ENCODE peak calls at places on chromosome 1, in eight cellular contexts. One of them, this sample, is unnamed.

GRCh38 chr1:6557597-6557996 is 2.5 kb downstream of the TAS1R1 start:
- DNase-seq in brain microvascular endothelial cell: no peak
- DNase-seq in IMR-90: no peak
- DNase-seq in HFF-Myc: no peak
- DNase-seq in colonic mucosa: no peak
- DNase-seq in endothelial cell of umbilical vein: no peak
- DNase-seq in neural crest cell: no peak
- DNase-seq in uterus: no peak
- DNase-seq in this sample: no peak

GRCh38 chr1:37946703-37947360 is at the start of gene INPP5B:
- DNase-seq in neural crest cell: peak; percentile 74
- DNase-seq in IMR-90: peak; percentile 87
- DNase-seq in uterus: peak; percentile 83
- DNase-seq in colonic mucosa: peak; percentile 94
- DNase-seq in endothelial cell of umbilical vein: peak; percentile 83
- DNase-seq in brain microvascular endothelial cell: peak; percentile 90
- DNase-seq in HFF-Myc: peak; percentile 60
- DNase-seq in this sample: peak; percentile 93

GRCh38 chr1:53110370-53111072 is 31.9 kb downstream of the SLC1A7 start:
- DNase-seq in IMR-90: peak; percentile 66
- DNase-seq in brain microvascular endothelial cell: no peak
- DNase-seq in HFF-Myc: peak; percentile 55
- DNase-seq in endothelial cell of umbilical vein: no peak
- DNase-seq in colonic mucosa: no peak
- DNase-seq in uterus: peak; percentile 57
- DNase-seq in neural crest cell: no peak
- DNase-seq in this sample: no peak

GRCh38 chr1:15070145-15070748 is 83.3 kb upstream of the TMEM51 start:
- DNase-seq in HFF-Myc: no peak
- DNase-seq in uterus: no peak
- DNase-seq in neural crest cell: no peak
- DNase-seq in colonic mucosa: no peak
- DNase-seq in IMR-90: no peak
- DNase-seq in brain microvascular endothelial cell: no peak
- DNase-seq in endothelial cell of umbilical vein: no peak
- DNase-seq in this sample: no peak

GRCh38 chr1:64242895-64243756 is 39.7 kb downstream of the UBE2U start:
- DNase-seq in neural crest cell: no peak
- DNase-seq in endothelial cell of umbilical vein: peak; percentile 46
- DNase-seq in HFF-Myc: peak; percentile 33
- DNase-seq in colonic mucosa: no peak
- DNase-seq in uterus: no peak
- DNase-seq in IMR-90: peak; percentile 58
- DNase-seq in brain microvascular endothelial cell: peak; percentile 32
- DNase-seq in this sample: peak; percentile 70

GRCh38 chr1:219020386-219020785 is 153.3 kb upstream of the LYPLAL1 start:
- DNase-seq in IMR-90: no peak
- DNase-seq in HFF-Myc: no peak
- DNase-seq in uterus: no peak
- DNase-seq in neural crest cell: no peak
- DNase-seq in endothelial cell of umbilical vein: peak; percentile 52
- DNase-seq in colonic mucosa: no peak
- DNase-seq in brain microvascular endothelial cell: no peak
- DNase-seq in this sample: peak; percentile 16

GRCh38 chr1:234676103-234676594 is 66.2 kb upstream of the IRF2BP2 start:
- DNase-seq in IMR-90: peak; percentile 74
- DNase-seq in brain microvascular endothelial cell: peak; percentile 75
- DNase-seq in endothelial cell of umbilical vein: peak; percentile 82
- DNase-seq in HFF-Myc: no peak
- DNase-seq in uterus: peak; percentile 84
- DNase-seq in colonic mucosa: peak; percentile 86
- DNase-seq in neural crest cell: peak; percentile 68
- DNase-seq in this sample: peak; percentile 83

GRCh38 chr1:179175011-179175934 is 54.2 kb downstream of the ABL2 start:
- DNase-seq in uterus: no peak
- DNase-seq in IMR-90: peak; percentile 55
- DNase-seq in colonic mucosa: no peak
- DNase-seq in neural crest cell: peak; percentile 5
- DNase-seq in HFF-Myc: no peak
- DNase-seq in brain microvascular endothelial cell: peak; percentile 43
- DNase-seq in endothelial cell of umbilical vein: no peak
- DNase-seq in this sample: peak; percentile 57

GRCh38 chr1:230825061-230825803 is 43.1 kb downstream of the C1orf198 start:
- DNase-seq in endothelial cell of umbilical vein: peak; percentile 49
- DNase-seq in neural crest cell: no peak
- DNase-seq in IMR-90: peak; percentile 86
- DNase-seq in brain microvascular endothelial cell: peak; percentile 57
- DNase-seq in uterus: no peak
- DNase-seq in HFF-Myc: no peak
- DNase-seq in colonic mucosa: no peak
- DNase-seq in this sample: peak; percentile 70

GRCh38 chr1:229190057-229190590 is 80.8 kb upstream of the RAB4A start:
- DNase-seq in IMR-90: no peak
- DNase-seq in brain microvascular endothelial cell: no peak
- DNase-seq in colonic mucosa: no peak
- DNase-seq in HFF-Myc: no peak
- DNase-seq in endothelial cell of umbilical vein: no peak
- DNase-seq in neural crest cell: no peak
- DNase-seq in uterus: no peak
- DNase-seq in this sample: no peak

GRCh38 chr1:13964768-13965167 is 264.8 kb downstream of the PRDM2 start:
- DNase-seq in brain microvascular endothelial cell: no peak
- DNase-seq in neural crest cell: no peak
- DNase-seq in uterus: no peak
- DNase-seq in colonic mucosa: no peak
- DNase-seq in endothelial cell of umbilical vein: no peak
- DNase-seq in IMR-90: no peak
- DNase-seq in HFF-Myc: no peak
- DNase-seq in this sample: no peak

GRCh38 chr1:82775402-82776000 is 974.8 kb downstream of the ADGRL2 start:
- DNase-seq in neural crest cell: peak; percentile 31
- DNase-seq in endothelial cell of umbilical vein: peak; percentile 59
- DNase-seq in uterus: no peak
- DNase-seq in colonic mucosa: peak; percentile 23
- DNase-seq in brain microvascular endothelial cell: peak; percentile 18
- DNase-seq in HFF-Myc: no peak
- DNase-seq in IMR-90: no peak
- DNase-seq in this sample: peak; percentile 46

GRCh38 chr1:154747841-154748766 is 122.0 kb downstream of the KCNN3 start:
- DNase-seq in IMR-90: no peak
- DNase-seq in uterus: peak; percentile 67
- DNase-seq in brain microvascular endothelial cell: no peak
- DNase-seq in neural crest cell: no peak
- DNase-seq in endothelial cell of umbilical vein: no peak
- DNase-seq in colonic mucosa: no peak
- DNase-seq in HFF-Myc: no peak
- DNase-seq in this sample: peak; percentile 14

GRCh38 chr1:154746620-154747299 is 123.3 kb downstream of the KCNN3 start:
- DNase-seq in IMR-90: no peak
- DNase-seq in uterus: no peak
- DNase-seq in brain microvascular endothelial cell: no peak
- DNase-seq in neural crest cell: no peak
- DNase-seq in colonic mucosa: no peak
- DNase-seq in endothelial cell of umbilical vein: no peak
- DNase-seq in HFF-Myc: no peak
- DNase-seq in this sample: no peak

GRCh38 chr1:154747380-154747779 is 122.7 kb downstream of the KCNN3 start:
- DNase-seq in uterus: peak; percentile 35
- DNase-seq in colonic mucosa: no peak
- DNase-seq in IMR-90: no peak
- DNase-seq in brain microvascular endothelial cell: no peak
- DNase-seq in endothelial cell of umbilical vein: no peak
- DNase-seq in neural crest cell: no peak
- DNase-seq in HFF-Myc: no peak
- DNase-seq in this sample: no peak

GRCh38 chr1:154750681-154751665 is 119.1 kb downstream of the KCNN3 start:
- DNase-seq in brain microvascular endothelial cell: no peak
- DNase-seq in uterus: no peak
- DNase-seq in IMR-90: no peak
- DNase-seq in neural crest cell: no peak
- DNase-seq in colonic mucosa: no peak
- DNase-seq in endothelial cell of umbilical vein: no peak
- DNase-seq in HFF-Myc: no peak
- DNase-seq in this sample: no peak

DNA sequence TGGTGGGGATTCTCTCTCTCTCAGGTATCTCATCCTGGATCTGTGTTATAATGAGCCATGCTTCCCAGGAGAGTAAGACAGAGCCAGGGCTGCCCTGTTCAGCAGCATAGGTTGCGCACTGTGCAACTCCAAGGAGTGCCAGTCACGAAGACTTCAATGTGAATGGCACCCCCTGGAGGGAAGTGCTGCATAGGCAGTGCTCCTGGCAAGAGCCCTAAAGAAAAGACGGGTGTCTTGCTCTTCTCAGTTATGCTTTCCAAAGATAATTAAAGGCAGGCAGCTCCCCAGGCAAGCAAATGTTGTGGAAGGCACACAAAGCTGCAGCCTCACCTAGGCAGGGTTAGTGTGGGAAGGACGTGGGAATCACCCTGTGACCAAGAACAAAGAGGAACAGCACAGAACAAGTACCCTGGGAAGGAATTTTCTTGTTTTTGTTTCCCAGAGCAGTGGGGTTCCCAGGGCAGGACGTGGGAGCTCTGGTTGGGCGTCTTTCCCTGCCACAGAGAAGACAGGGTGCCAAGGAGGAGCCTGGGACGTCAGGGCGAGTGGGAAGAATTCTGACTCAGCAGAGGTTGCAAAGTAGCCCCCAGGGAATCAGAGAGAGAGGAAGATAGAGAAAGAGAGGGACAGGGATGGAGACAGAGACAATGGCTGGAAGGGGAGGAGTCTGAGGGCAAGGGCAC is 120.9 kb downstream of the KCNN3 start:
- DNase-seq in colonic mucosa: no peak
- DNase-seq in HFF-Myc: no peak
- DNase-seq in IMR-90: peak; percentile 23
- DNase-seq in endothelial cell of umbilical vein: peak; percentile 18
- DNase-seq in neural crest cell: no peak
- DNase-seq in uterus: no peak
- DNase-seq in brain microvascular endothelial cell: peak; percentile 65
- DNase-seq in this sample: peak; percentile 45
- TF ChIP-seq CTCF in colonic mucosa: no peak
- TF ChIP-seq CTCF in HFF-Myc: peak; percentile 52
- TF ChIP-seq CTCF in IMR-90: peak; percentile 25
- TF ChIP-seq CTCF in endothelial cell of umbilical vein: peak; percentile 49
- TF ChIP-seq CTCF in neural crest cell: peak; percentile 42
- TF ChIP-seq CTCF in uterus: no peak
- TF ChIP-seq CTCF in brain microvascular endothelial cell: peak; percentile 71
- TF ChIP-seq CTCF in this sample: peak; percentile 47

DNA sequence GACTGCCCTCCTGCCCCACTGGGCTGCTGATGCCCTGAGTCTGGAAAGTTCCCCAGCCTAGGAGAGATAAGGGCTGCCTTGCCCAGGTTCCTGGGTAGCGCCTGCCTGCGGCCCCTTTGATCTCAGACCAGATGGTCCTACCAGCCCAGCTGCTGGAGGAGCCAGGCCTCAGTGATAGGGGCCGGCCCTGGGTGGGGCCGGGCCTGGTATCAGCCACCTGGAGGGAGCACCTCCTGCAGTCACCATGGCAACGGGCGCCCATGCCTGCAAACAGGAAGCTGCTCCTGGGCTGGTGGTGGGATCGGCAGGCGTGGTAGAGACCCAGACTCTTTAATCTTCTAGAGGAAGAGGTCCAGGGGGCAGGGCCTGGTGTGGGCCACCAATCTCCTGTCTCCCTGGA is 119.7 kb upstream of the WNT4 start:
- DNase-seq in brain microvascular endothelial cell: no peak
- DNase-seq in endothelial cell of umbilical vein: no peak
- DNase-seq in colonic mucosa: peak; percentile 85
- DNase-seq in HFF-Myc: no peak
- DNase-seq in IMR-90: no peak
- DNase-seq in neural crest cell: no peak
- DNase-seq in uterus: no peak
- DNase-seq in this sample: no peak
- TF ChIP-seq CTCF in brain microvascular endothelial cell: no peak
- TF ChIP-seq CTCF in endothelial cell of umbilical vein: no peak
- TF ChIP-seq CTCF in colonic mucosa: no peak
- TF ChIP-seq CTCF in HFF-Myc: no peak
- TF ChIP-seq CTCF in IMR-90: no peak
- TF ChIP-seq CTCF in neural crest cell: no peak
- TF ChIP-seq CTCF in uterus: no peak
- TF ChIP-seq CTCF in this sample: no peak

DNA sequence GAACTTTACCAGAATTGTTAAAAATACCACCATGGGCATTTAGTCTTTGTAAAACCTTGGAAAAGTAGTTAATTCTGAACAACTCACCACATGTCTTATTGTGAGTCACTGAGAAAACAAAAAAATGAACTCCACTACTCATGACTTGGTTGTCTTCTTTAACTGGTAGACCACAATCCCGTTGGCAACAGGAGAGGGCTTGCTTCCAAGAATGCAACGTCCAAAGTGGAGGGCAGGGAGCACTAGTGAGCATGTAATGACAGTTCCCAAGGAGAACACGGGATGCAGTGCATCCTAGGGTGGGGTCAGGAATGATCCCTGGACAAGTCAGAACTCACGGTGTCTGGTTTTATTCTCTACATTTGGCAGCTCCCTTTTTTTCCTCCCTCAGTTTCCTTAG is 15.2 kb upstream of the HMCN1 start:
- DNase-seq in IMR-90: peak; percentile 92
- DNase-seq in HFF-Myc: peak; percentile 82
- DNase-seq in endothelial cell of umbilical vein: peak; percentile 41
- DNase-seq in neural crest cell: no peak
- DNase-seq in uterus: no peak
- DNase-seq in brain microvascular endothelial cell: peak; percentile 93
- DNase-seq in colonic mucosa: no peak
- DNase-seq in this sample: peak; percentile 80
- TF ChIP-seq CTCF in IMR-90: peak; percentile 42
- TF ChIP-seq CTCF in HFF-Myc: peak; percentile 46
- TF ChIP-seq CTCF in endothelial cell of umbilical vein: no peak
- TF ChIP-seq CTCF in neural crest cell: peak; percentile 13
- TF ChIP-seq CTCF in uterus: no peak
- TF ChIP-seq CTCF in brain microvascular endothelial cell: peak; percentile 73
- TF ChIP-seq CTCF in colonic mucosa: no peak
- TF ChIP-seq CTCF in this sample: peak; percentile 36

GRCh38 chr1:3483380-3483779 is 28.9 kb downstream of the ARHGEF16 start:
- DNase-seq in IMR-90: no peak
- DNase-seq in brain microvascular endothelial cell: no peak
- DNase-seq in neural crest cell: no peak
- DNase-seq in uterus: no peak
- DNase-seq in endothelial cell of umbilical vein: no peak
- DNase-seq in HFF-Myc: no peak
- DNase-seq in colonic mucosa: no peak
- DNase-seq in this sample: no peak

GRCh38 chr1:3481046-3481445 is 26.6 kb downstream of the ARHGEF16 start:
- DNase-seq in endothelial cell of umbilical vein: no peak
- DNase-seq in brain microvascular endothelial cell: no peak
- DNase-seq in uterus: no peak
- DNase-seq in HFF-Myc: no peak
- DNase-seq in IMR-90: no peak
- DNase-seq in neural crest cell: no peak
- DNase-seq in colonic mucosa: no peak
- DNase-seq in this sample: no peak

GRCh38 chr1:3481836-3482589 is 27.5 kb downstream of the ARHGEF16 start:
- DNase-seq in neural crest cell: no peak
- DNase-seq in HFF-Myc: no peak
- DNase-seq in colonic mucosa: no peak
- DNase-seq in uterus: no peak
- DNase-seq in IMR-90: no peak
- DNase-seq in brain microvascular endothelial cell: peak; percentile 18
- DNase-seq in endothelial cell of umbilical vein: peak; percentile 24
- DNase-seq in this sample: no peak

GRCh38 chr1:3483801-3484444 is 29.5 kb downstream of the ARHGEF16 start:
- DNase-seq in IMR-90: no peak
- DNase-seq in colonic mucosa: peak; percentile 67
- DNase-seq in uterus: no peak
- DNase-seq in HFF-Myc: no peak
- DNase-seq in endothelial cell of umbilical vein: peak; percentile 25
- DNase-seq in neural crest cell: peak; percentile 72
- DNase-seq in brain microvascular endothelial cell: no peak
- DNase-seq in this sample: peak; percentile 18

GRCh38 chr1:3482590-3482899 is 28.1 kb downstream of the ARHGEF16 start:
- DNase-seq in HFF-Myc: no peak
- DNase-seq in endothelial cell of umbilical vein: no peak
- DNase-seq in neural crest cell: no peak
- DNase-seq in colonic mucosa: no peak
- DNase-seq in IMR-90: no peak
- DNase-seq in brain microvascular endothelial cell: no peak
- DNase-seq in uterus: no peak
- DNase-seq in this sample: no peak
- TF ChIP-seq CTCF in HFF-Myc: peak; percentile 3
- TF ChIP-seq CTCF in endothelial cell of umbilical vein: no peak
- TF ChIP-seq CTCF in neural crest cell: no peak
- TF ChIP-seq CTCF in colonic mucosa: no peak
- TF ChIP-seq CTCF in IMR-90: no peak
- TF ChIP-seq CTCF in brain microvascular endothelial cell: peak; percentile 17
- TF ChIP-seq CTCF in uterus: no peak
- TF ChIP-seq CTCF in this sample: no peak